ENCODE peak calls at places on chromosomes 12 and 14, in four cellular contexts. M is endothelial cell of umbilical vein; E is activated T-cell treated with anti-CD3 and anti-CD28 coated beads, Interleukin-2, amount 50 U/mL, for 24 hours; G is kidney epithelial cell. D is an unnamed sample.

GRCh38 chr14:63174760-63175191 is 29.5 kb upstream of the RHOJ start:
- DNase-seq in G (peak; percentile 32), E (no peak), M (peak; percentile 96), D (peak; percentile 58)

GRCh38 chr12:113044516-113044915 is 12.0 kb upstream of the DTX1 start:
- DNase-seq in G (no peak), M (no peak), E (no peak), D (no peak)

GRCh38 chr14:23153891-23154796 is 29.3 kb downstream of the SLC7A8 start:
- DNase-seq in G (no peak), M (peak; percentile 61), E (no peak), D (peak; percentile 97)

GRCh38 chr14:74571441-74571841 is 40.6 kb downstream of the LTBP2 start:
- DNase-seq in G (no peak), E (no peak), M (no peak), D (no peak)

GRCh38 chr14:85617799-85618198 is 87.9 kb downstream of the FLRT2 start:
- DNase-seq in M (no peak), G (no peak), E (no peak), D (no peak)

GRCh38 chr14:65880507-65880906 is 468.0 kb downstream of the FUT8 start:
- DNase-seq in M (no peak), E (no peak), G (no peak), D (peak; percentile 15)

GRCh38 chr14:74595006-74595735 is 16.9 kb downstream of the LTBP2 start:
- DNase-seq in G (no peak), E (no peak), M (peak; percentile 77), D (peak; percentile 86)

GRCh38 chr12:101490286-101490920 is 15.3 kb downstream of the SPIC start:
- DNase-seq in G (no peak), E (no peak), M (no peak), D (peak; percentile 21)

GRCh38 chr14:45679852-45680251 is 426.9 kb upstream of the MIS18BP1 start:
- DNase-seq in G (peak; percentile 63), M (peak; percentile 81), E (no peak), D (peak; percentile 29)

GRCh38 chr14:102050625-102051024 is 36.2 kb downstream of the HSP90AA1 start:
- DNase-seq in G (no peak), M (no peak), E (no peak), D (no peak)

GRCh38 chr12:62632521-62632920 is 165.9 kb downstream of the MON2 start:
- DNase-seq in G (no peak), M (peak; percentile 8), E (peak; percentile 42), D (no peak)

GRCh38 chr14:68366656-68367055 is 426.2 kb downstream of the ZFP36L1 start:
- DNase-seq in M (no peak), G (no peak), E (no peak), D (no peak)

GRCh38 chr14:106029959-106030358 is 503.6 kb downstream of the TMEM121 start:
- DNase-seq in G (no peak), E (no peak), M (no peak), D (no peak)

GRCh38 chr14:90132821-90133570 is 71.2 kb downstream of the KCNK13 start:
- DNase-seq in G (no peak), M (peak; percentile 74), E (no peak), D (no peak)

GRCh38 chr14:21711360-21711961 is 37.8 kb upstream of the OR4E1 start:
- DNase-seq in G (peak; percentile 16), E (no peak), M (peak; percentile 52), D (peak; percentile 69)

GRCh38 chr12:117845271-117845904 is 123.4 kb downstream of the KSR2 start:
- DNase-seq in G (no peak), M (no peak), E (no peak), D (no peak)

GRCh38 chr12:123963829-123964228 is 8.8 kb downstream of the CCDC92 start:
- DNase-seq in G (no peak), M (no peak), E (no peak), D (no peak)

GRCh38 chr12:121490401-121491257 is 90.2 kb downstream of the KDM2B start:
- DNase-seq in E (no peak), M (no peak), G (no peak), D (no peak)

GRCh38 chr12:119609358-119609757 is 15.8 kb downstream of the TMEM233 start:
- DNase-seq in M (no peak), E (no peak), G (no peak), D (no peak)

GRCh38 chr12:122878780-122879612 is 16.9 kb downstream of the VPS37B start:
- DNase-seq in E (peak; percentile 33), M (no peak), G (no peak), D (no peak)

GRCh38 chr12:108857158-108857407 is 300 bp downstream of the SSH1 start:
- DNase-seq in G (no peak), M (no peak), E (no peak), D (no peak)

GRCh38 chr12:110354172-110354780 is 49.2 kb downstream of the ANAPC7 start:
- DNase-seq in E (no peak), G (no peak), M (peak; percentile 95), D (no peak)

GRCh38 chr12:51127050-51127729 is 43.8 kb upstream of the CSRNP2 start:
- DNase-seq in G (no peak), E (no peak), M (no peak), D (peak; percentile 3)

GRCh38 chr12:93302331-93303229 is 75.1 kb upstream of the NUDT4 start:
- DNase-seq in M (peak; percentile 73), E (no peak), G (peak; percentile 45), D (peak; percentile 66)

GRCh38 chr14:23364164-23364571 is 804 bp downstream of the EFS start:
- DNase-seq in G (no peak), M (no peak), E (no peak), D (no peak)

GRCh38 chr12:54502485-54502884 is 4.9 kb downstream of the NCKAP1L start:
- DNase-seq in M (peak; percentile 22), E (no peak), G (no peak), D (no peak)

GRCh38 chr12:110585231-110585799 is 2.2 kb upstream of the PPTC7 start:
- DNase-seq in E (no peak), G (no peak), M (peak; percentile 47), D (peak; percentile 82)

GRCh38 chr14:104968541-104969401 is 9.4 kb downstream of the AHNAK2 start:
- DNase-seq in M (peak; percentile 71), G (no peak), E (no peak), D (peak; percentile 62)

GRCh38 chr12:77372026-77372425 is 306.7 kb upstream of the E2F7 start:
- DNase-seq in G (no peak), E (no peak), M (no peak), D (no peak)

GRCh38 chr12:121238604-121239334 is 28.8 kb downstream of the P2RX4 start:
- DNase-seq in M (peak; percentile 24), G (no peak), E (no peak), D (no peak)

GRCh38 chr14:35285168-35285990 is 6.8 kb upstream of the PSMA6 start:
- DNase-seq in M (peak; percentile 40), E (peak; percentile 40), G (no peak), D (no peak)

GRCh38 chr12:93880853-93881522 is 203.8 kb downstream of the CRADD start:
- DNase-seq in M (no peak), E (no peak), G (no peak), D (no peak)

GRCh38 chr14:24162083-24162482 is 1.0 kb downstream of the IRF9 start:
- DNase-seq in G (no peak), E (no peak), M (no peak), D (no peak)

GRCh38 chr12:111673503-111673902 is 12.3 kb downstream of the BRAP start:
- DNase-seq in E (no peak), M (peak; percentile 31), G (no peak), D (peak; percentile 65)

GRCh38 chr12:47758834-47759690 is at the start of gene RAPGEF3:
- DNase-seq in M (peak; percentile 94), E (peak; percentile 82), G (no peak), D (peak; percentile 86)

GRCh38 chr12:14540801-14541462 is 26.8 kb downstream of the PLBD1 start:
- DNase-seq in G (no peak), E (no peak), M (no peak), D (no peak)

GRCh38 chr12:28443337-28443736 is 253.1 kb downstream of the CCDC91 start:
- DNase-seq in G (no peak), M (no peak), E (no peak), D (no peak)

D was measured in cardiac muscle cell.